ENCODE peak calls at places on chromosomes 1 and 21, in eight cellular contexts. W, M, D, F, B, P, H and K are unnamed samples.

GRCh38 chr1:83970119-83970518 is 28.8 kb downstream of the TTLL7 start:
- DNase-seq in F (no peak), W (no peak), H (no peak), P (no peak), B (no peak), D (no peak), M (no peak), K (no peak)

GRCh38 chr1:151919246-151919645 is 9.9 kb upstream of the THEM4 start:
- DNase-seq in P (no peak), F (no peak), D (no peak), B (no peak), W (no peak), M (no peak), H (no peak), K (no peak)

GRCh38 chr1:169809370-169810095 is 14.8 kb upstream of the METTL18 start:
- DNase-seq in D (no peak), W (no peak), P (no peak), M (peak; percentile 60), B (no peak), H (peak; percentile 44), F (peak; percentile 33), K (peak; percentile 44)

GRCh38 chr1:153944005-153944821 is 2.3 kb downstream of the DENND4B start:
- DNase-seq in P (no peak), B (no peak), H (peak; percentile 88), F (no peak), D (no peak), W (no peak), M (no peak), K (peak; percentile 30)

GRCh38 chr1:58477390-58477789 is 69.1 kb downstream of the OMA1 start:
- DNase-seq in B (no peak), W (no peak), H (no peak), F (no peak), P (no peak), M (no peak), D (no peak), K (no peak)

GRCh38 chr1:244239261-244239770 is 188.2 kb downstream of the ZBTB18 start:
- DNase-seq in B (no peak), D (no peak), P (no peak), M (no peak), F (no peak), H (no peak), W (no peak), K (peak; percentile 22)

GRCh38 chr1:214549604-214550338 is 1.6 kb downstream of the PTPN14 start:
- DNase-seq in P (no peak), W (no peak), D (no peak), F (no peak), M (no peak), H (peak; percentile 61), B (no peak), K (peak; percentile 58)

GRCh38 chr21:15896501-15896900 is 166.7 kb downstream of the USP25 start:
- DNase-seq in F (no peak), P (no peak), H (no peak), D (no peak), W (no peak), M (no peak), B (no peak), K (no peak)

GRCh38 chr1:192587386-192588276 is 12.1 kb downstream of the RGS1 start:
- DNase-seq in D (no peak), F (no peak), H (no peak), W (no peak), B (no peak), M (no peak), P (no peak), K (no peak)

GRCh38 chr1:225651376-225651871 is 1.5 kb downstream of the ENAH start:
- DNase-seq in W (no peak), F (no peak), D (no peak), P (no peak), H (peak; percentile 77), B (no peak), M (no peak), K (peak; percentile 51)

GRCh38 chr1:116361648-116362047 is 11.4 kb upstream of the ATP1A1 start:
- DNase-seq in W (no peak), H (no peak), D (no peak), B (no peak), P (no peak), M (no peak), F (no peak), K (no peak)

GRCh38 chr1:184716158-184716557 is 38.5 kb downstream of the EDEM3 start:
- DNase-seq in M (no peak), F (no peak), P (no peak), B (no peak), H (no peak), D (no peak), W (no peak), K (no peak)

GRCh38 chr1:165884690-165885304 is 57.4 kb downstream of the UCK2 start:
- DNase-seq in F (no peak), M (no peak), H (no peak), W (no peak), P (no peak), B (no peak), D (no peak), K (no peak)
- H3K36me3 ChIP-seq in F (no peaks in the 10 kb centered on the region), M (no peaks in the 10 kb centered on the region), H (no peaks in the 10 kb centered on the region), W (no peaks in the 10 kb centered on the region), P (no peaks in the 10 kb centered on the region), B (no peaks in the 10 kb centered on the region), D (no peaks in the 10 kb centered on the region), K (no peaks in the 10 kb centered on the region)

GRCh38 chr1:111147948-111148347 is 7.9 kb downstream of the CEPT1 start:
- DNase-seq in P (no peak), M (no peak), B (no peak), D (no peak), F (no peak), H (no peak), W (no peak), K (no peak)
- H3K36me3 ChIP-seq in P (peaks cover 64% of the 10 kb centered on the region), M (no peaks in the 10 kb centered on the region), B (peaks cover 11% of the 10 kb centered on the region), D (peaks cover 11% of the 10 kb centered on the region), F (peaks cover 9% of the 10 kb centered on the region), H (peaks cover 37% of the 10 kb centered on the region), W (peaks cover 53% of the 10 kb centered on the region), K (peaks cover 26% of the 10 kb centered on the region)

GRCh38 chr1:30950700-30951099 is 42.1 kb upstream of the SDC3 start:
- DNase-seq in W (no peak), M (no peak), B (no peak), P (no peak), H (no peak), D (no peak), F (no peak), K (no peak)

GRCh38 chr1:30955448-30956015 is 47.0 kb upstream of the SDC3 start:
- DNase-seq in M (no peak), D (no peak), H (peak; percentile 72), F (no peak), P (no peak), W (no peak), B (no peak), K (no peak)

GRCh38 chr1:30950053-30950452 is 41.5 kb upstream of the SDC3 start:
- DNase-seq in M (no peak), H (no peak), W (no peak), B (no peak), F (no peak), D (no peak), P (no peak), K (no peak)

GRCh38 chr1:30952098-30952497 is 43.5 kb upstream of the SDC3 start:
- DNase-seq in H (no peak), D (no peak), W (no peak), M (no peak), P (no peak), F (no peak), B (no peak), K (no peak)

DNA sequence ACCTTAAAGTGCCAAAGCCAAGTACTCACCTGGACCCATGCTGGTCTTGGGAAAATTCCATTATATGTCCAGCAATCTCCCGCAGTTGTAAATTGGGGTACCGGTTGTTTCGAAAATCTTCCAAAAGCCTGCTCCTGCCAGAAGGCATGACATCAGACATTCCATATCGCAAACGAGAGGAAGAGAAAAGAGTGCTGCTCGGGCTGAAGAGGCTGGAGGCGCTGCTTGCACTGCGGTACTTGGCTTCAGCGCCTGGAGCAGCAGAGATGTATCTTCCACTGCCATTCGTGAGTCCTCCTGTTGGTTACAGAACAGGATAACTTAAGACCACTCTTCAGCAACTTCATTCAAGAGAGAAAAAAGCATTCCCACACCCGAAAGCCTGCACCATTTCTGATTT is 45.1 kb upstream of the SDC3 start:
- DNase-seq in H (no peak), D (no peak), W (no peak), F (no peak), B (no peak), M (no peak), P (no peak), K (no peak)
- H3K36me3 ChIP-seq in H (peaks cover 62% of the 10 kb centered on the region), D (peaks cover 51% of the 10 kb centered on the region), W (peaks cover 90% of the 10 kb centered on the region), F (peaks cover 51% of the 10 kb centered on the region), B (peaks cover 7% of the 10 kb centered on the region), M (no peaks in the 10 kb centered on the region), P (peaks cover 84% of the 10 kb centered on the region), K (peaks cover 84% of the 10 kb centered on the region)

GRCh38 chr1:230109066-230109465 is 42.0 kb downstream of the GALNT2 start:
- DNase-seq in W (no peak), F (no peak), P (no peak), M (no peak), B (no peak), H (no peak), D (no peak), K (no peak)
- H3K36me3 ChIP-seq in W (peaks cover 2% of the 10 kb centered on the region), F (no peaks in the 10 kb centered on the region), P (no peaks in the 10 kb centered on the region), M (no peaks in the 10 kb centered on the region), B (no peaks in the 10 kb centered on the region), H (peaks cover 10% of the 10 kb centered on the region), D (no peaks in the 10 kb centered on the region), K (no peaks in the 10 kb centered on the region)

GRCh38 chr1:12412439-12412838 is 182.6 kb downstream of the VPS13D start:
- DNase-seq in M (no peak), D (no peak), P (no peak), F (no peak), H (no peak), W (no peak), B (no peak), K (no peak)
- H3K36me3 ChIP-seq in M (no peaks in the 10 kb centered on the region), D (peaks cover 8% of the 10 kb centered on the region), P (peaks cover 24% of the 10 kb centered on the region), F (peaks cover 9% of the 10 kb centered on the region), H (peaks cover 24% of the 10 kb centered on the region), W (peaks cover 43% of the 10 kb centered on the region), B (peaks cover 3% of the 10 kb centered on the region), K (peaks cover 7% of the 10 kb centered on the region)

DNA sequence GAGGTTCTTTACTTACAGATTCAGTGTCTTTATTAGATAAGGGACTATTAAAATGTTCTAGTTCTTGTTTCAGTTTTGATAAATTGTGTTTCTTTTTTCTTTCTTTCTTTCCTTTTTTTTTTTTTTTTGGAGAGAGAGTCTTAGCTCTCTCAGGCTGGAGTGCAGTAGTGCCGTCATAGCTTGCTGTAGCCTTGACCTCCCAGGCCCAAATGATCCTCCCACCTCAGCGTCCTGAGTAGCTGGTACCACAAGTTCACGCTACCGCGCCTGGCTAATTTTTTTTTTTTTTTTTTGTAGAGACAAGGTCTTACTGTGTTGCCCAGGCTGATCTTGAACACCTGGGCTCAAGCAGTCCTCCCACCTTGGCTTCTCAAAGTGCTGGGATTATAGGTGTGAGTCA is 76.6 kb downstream of the TMEM200B start:
- DNase-seq in F (no peak), W (no peak), H (no peak), D (no peak), M (no peak), P (no peak), B (no peak), K (no peak)
- H3K36me3 ChIP-seq in F (no peaks in the 10 kb centered on the region), W (peaks cover 11% of the 10 kb centered on the region), H (no peaks in the 10 kb centered on the region), D (peaks cover 5% of the 10 kb centered on the region), M (no peaks in the 10 kb centered on the region), P (peaks cover 15% of the 10 kb centered on the region), B (no peaks in the 10 kb centered on the region), K (peaks cover 78% of the 10 kb centered on the region)

GRCh38 chr1:231540847-231541246 is 12.4 kb downstream of the TSNAX start:
- DNase-seq in D (no peak), H (no peak), F (no peak), W (no peak), M (no peak), B (no peak), P (no peak), K (no peak)
- H3K36me3 ChIP-seq in D (peaks cover 21% of the 10 kb centered on the region), H (peaks cover 16% of the 10 kb centered on the region), F (peaks cover 5% of the 10 kb centered on the region), W (peaks cover 61% of the 10 kb centered on the region), M (no peaks in the 10 kb centered on the region), B (no peaks in the 10 kb centered on the region), P (peaks cover 63% of the 10 kb centered on the region), K (peaks cover 49% of the 10 kb centered on the region)